ENCODE peak calls at places on chromosomes 1 and 21, in six cellular contexts. A is AG10803, W is tibial nerve, U is fibroblast of pulmonary artery, N is GM06990, K is Peyer's patch. T is an unnamed sample.

GRCh38 chr1:67586596-67586995 is 98.4 kb upstream of the GADD45A start:
- DNase-seq in A (peak; percentile 89), W (no peak), U (peak; percentile 53), N (no peak), K (no peak), T (no peak)

GRCh38 chr21:19198801-19199200 is 795.2 kb upstream of the TMPRSS15 start:
- DNase-seq in A (no peak), W (no peak), U (no peak), N (no peak), K (no peak), T (no peak)

GRCh38 chr1:36864182-36865079 is 169.9 kb downstream of the GRIK3 start:
- DNase-seq in A (no peak), W (no peak), U (no peak), N (no peak), K (no peak), T (no peak)

GRCh38 chr1:201709564-201710295 is 119.2 kb upstream of the IPO9 start:
- DNase-seq in A (peak; percentile 79), W (peak; percentile 74), U (peak; percentile 67), N (peak; percentile 20), K (peak; percentile 85), T (peak; percentile 66)

GRCh38 chr21:38997756-38998155 is 185.5 kb downstream of the PSMG1 start:
- DNase-seq in A (no peak), W (no peak), U (no peak), N (no peak), K (no peak), T (no peak)

GRCh38 chr1:93798301-93798700 is 80.7 kb downstream of the DNTTIP2 start:
- DNase-seq in A (peak; percentile 92), W (no peak), U (peak; percentile 92), N (no peak), K (no peak), T (no peak)

GRCh38 chr1:62772607-62773295 is 11.2 kb upstream of the ATG4C start:
- DNase-seq in A (no peak), W (no peak), U (no peak), N (no peak), K (no peak), T (no peak)

GRCh38 chr1:226609836-226610455 is 61.4 kb downstream of the STUM start:
- DNase-seq in A (peak; percentile 79), W (peak; percentile 62), U (peak; percentile 34), N (no peak), K (no peak), T (no peak)

GRCh38 chr1:58162952-58163550 is 383.5 kb downstream of the OMA1 start:
- DNase-seq in A (peak; percentile 69), W (peak; percentile 54), U (peak; percentile 74), N (no peak), K (peak; percentile 51), T (peak; percentile 81)

GRCh38 chr21:25518491-25518911 is 88.8 kb downstream of the MRPL39 start:
- DNase-seq in A (peak; percentile 20), W (no peak), U (no peak), N (no peak), K (no peak), T (peak; percentile 55)

GRCh38 chr1:223742861-223743517 is 30.6 kb downstream of the CAPN2 start:
- DNase-seq in A (no peak), W (no peak), U (peak; percentile 57), N (no peak), K (no peak), T (no peak)

GRCh38 chr1:46643368-46643775 is 24.8 kb downstream of the ATPAF1 start:
- DNase-seq in A (peak; percentile 91), W (no peak), U (peak; percentile 79), N (no peak), K (no peak), T (peak; percentile 66)

GRCh38 chr1:12435639-12436344 is 182.2 kb downstream of the DHRS3 start:
- DNase-seq in A (peak; percentile 16), W (no peak), U (peak; percentile 58), N (peak; percentile 50), K (peak; percentile 57), T (no peak)

GRCh38 chr1:39735731-39736130 is 3.0 kb upstream of the PPIE start:
- DNase-seq in A (no peak), W (no peak), U (no peak), N (no peak), K (no peak), T (no peak)

GRCh38 chr1:80882552-80882951 is 918.2 kb upstream of the ADGRL2 start:
- DNase-seq in A (peak; percentile 8), W (no peak), U (peak; percentile 79), N (no peak), K (no peak), T (peak; percentile 35)

GRCh38 chr1:51850420-51851297 is 27.9 kb downstream of the NRDC start:
- DNase-seq in A (no peak), W (no peak), U (no peak), N (no peak), K (no peak), T (no peak)

GRCh38 chr1:156797212-156797871 is 19.3 kb downstream of the SH2D2A start:
- DNase-seq in A (peak; percentile 49), W (peak; percentile 68), U (peak; percentile 60), N (no peak), K (peak; percentile 74), T (peak; percentile 72)

GRCh38 chr1:1911390-1912041 is 3.5 kb upstream of the CALML6 start:
- DNase-seq in A (no peak), W (no peak), U (no peak), N (no peak), K (no peak), T (no peak)

GRCh38 chr1:33435096-33435820 is 4.4 kb upstream of the PHC2 start:
- DNase-seq in A (peak; percentile 67), W (no peak), U (peak; percentile 74), N (no peak), K (no peak), T (peak; percentile 58)

GRCh38 chr1:47931395-47931794 is 65.8 kb downstream of the TRABD2B start:
- DNase-seq in A (no peak), W (no peak), U (no peak), N (no peak), K (peak; percentile 72), T (peak; percentile 51)

GRCh38 chr1:246083416-246083815 is 423.7 kb downstream of the SMYD3 start:
- DNase-seq in A (no peak), W (no peak), U (no peak), N (no peak), K (no peak), T (peak; percentile 11)

GRCh38 chr1:87151500-87152421 is 176.9 kb upstream of the LMO4 start:
- DNase-seq in A (peak; percentile 16), W (peak; percentile 76), U (peak; percentile 64), N (peak; percentile 83), K (peak; percentile 72), T (peak; percentile 72)

GRCh38 chr1:116273042-116273783 is 99.8 kb upstream of the ATP1A1 start:
- DNase-seq in A (no peak), W (no peak), U (no peak), N (no peak), K (peak; percentile 53), T (peak; percentile 16)

GRCh38 chr1:185170291-185170848 is 13.4 kb downstream of the SWT1 start:
- DNase-seq in A (peak; percentile 52), W (peak; percentile 54), U (peak; percentile 75), N (peak; percentile 60), K (peak; percentile 61), T (peak; percentile 62)

GRCh38 chr1:116916533-116917460 is 7.1 kb downstream of the PTGFRN start:
- DNase-seq in A (no peak), W (no peak), U (peak; percentile 33), N (no peak), K (no peak), T (peak; percentile 54)

GRCh38 chr1:23423415-23424170 is 955 bp downstream of the TCEA3 start:
- DNase-seq in A (peak; percentile 5), W (no peak), U (no peak), N (no peak), K (peak; percentile 73), T (no peak)

GRCh38 chr1:37317870-37318431 is 156.4 kb upstream of the ZC3H12A start:
- DNase-seq in A (no peak), W (no peak), U (no peak), N (no peak), K (no peak), T (no peak)

GRCh38 chr21:14554948-14555347 is 8.8 kb upstream of the SAMSN1 start:
- DNase-seq in A (no peak), W (no peak), U (peak; percentile 7), N (no peak), K (no peak), T (peak; percentile 27)

GRCh38 chr1:156502396-156502748 is 1.8 kb upstream of the MEF2D start:
- DNase-seq in A (no peak), W (no peak), U (peak; percentile 37), N (no peak), K (no peak), T (peak; percentile 5)

GRCh38 chr1:99851850-99852454 is 1.8 kb downstream of the AGL start:
- DNase-seq in A (no peak), W (no peak), U (no peak), N (no peak), K (no peak), T (no peak)
- H3K4me3 ChIP-seq in A (no peak overlapping the region), W (no peak overlapping the region), U (no peak overlapping the region), N (no peak overlapping the region), K (no peak overlapping the region), T (no peak overlapping the region)

DNA sequence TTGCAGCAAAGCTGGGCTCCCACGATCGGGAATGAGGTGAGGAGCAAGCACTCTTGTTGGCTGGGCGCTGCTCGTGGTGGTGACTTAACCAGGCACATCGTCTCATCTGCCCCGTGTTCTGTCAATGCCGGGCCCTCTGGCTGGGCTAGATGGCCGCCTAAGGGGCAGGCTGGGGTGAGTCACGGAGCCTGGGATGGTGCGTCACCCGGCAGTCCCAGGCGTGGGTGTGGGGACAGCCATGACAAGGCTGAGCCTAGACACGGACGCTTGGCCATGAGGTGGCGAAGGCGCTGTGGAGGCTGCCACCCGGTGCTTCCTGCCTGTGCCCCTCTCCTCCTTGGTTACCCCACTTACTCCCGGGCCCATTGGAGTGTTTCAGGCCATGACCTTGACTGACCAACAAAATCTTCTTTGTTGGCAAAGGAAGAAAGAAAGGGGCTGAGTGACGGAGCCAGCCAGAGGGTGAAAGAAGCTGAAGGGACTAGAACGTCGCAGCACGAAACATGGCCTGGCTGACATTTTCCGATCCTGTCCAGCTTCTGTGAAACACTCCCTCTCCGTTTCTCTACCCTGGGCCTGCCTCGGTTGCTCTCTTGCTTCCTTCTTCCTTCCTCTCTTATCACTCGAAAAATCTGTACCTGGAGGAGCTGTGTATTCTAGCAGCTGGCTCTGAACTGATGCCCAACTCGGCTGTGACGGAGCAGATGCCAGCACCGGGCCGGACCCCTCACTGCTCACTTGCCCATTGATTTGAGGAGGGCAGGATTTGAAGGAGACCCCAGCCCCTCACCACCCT is 596 bp downstream of the CD247 start:
- DNase-seq in A (no peak), W (no peak), U (no peak), N (no peak), K (peak; percentile 75), T (peak; percentile 15)
- H3K4me3 ChIP-seq in A (no peak overlapping the region), W (peak overlapping the region; percentile 23), U (no peak overlapping the region), N (no peak overlapping the region), K (peak overlapping the region; percentile 34), T (no peak overlapping the region)

DNA sequence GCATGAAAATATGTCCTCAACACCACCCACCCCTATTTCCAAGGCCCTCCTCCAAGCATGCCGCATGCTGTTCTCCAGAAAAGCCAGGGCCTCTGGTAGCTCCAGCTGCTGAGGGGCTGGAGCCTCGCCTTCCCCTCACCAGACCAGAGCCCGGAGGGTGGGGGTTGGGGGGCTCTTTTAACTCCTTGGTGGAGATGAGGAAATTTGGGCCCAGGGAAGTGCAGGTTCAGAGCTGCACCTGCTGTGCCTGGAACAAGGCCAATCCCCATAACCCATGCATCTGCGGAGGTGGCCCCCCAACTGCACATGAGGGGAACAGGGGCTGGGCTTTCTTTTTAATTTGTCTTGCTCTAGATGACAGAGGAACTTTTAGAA is 660 bp upstream of the SELENON start:
- DNase-seq in A (no peak), W (no peak), U (no peak), N (no peak), K (no peak), T (no peak)
- H3K4me3 ChIP-seq in A (peak overlapping the region; percentile 62), W (no peak overlapping the region), U (peak overlapping the region; percentile 50), N (no peak overlapping the region), K (no peak overlapping the region), T (peak overlapping the region; percentile 43)

GRCh38 chr1:204350857-204351573 is 8.7 kb downstream of the PLEKHA6 start:
- DNase-seq in A (peak; percentile 61), W (peak; percentile 64), U (peak; percentile 78), N (no peak), K (peak; percentile 74), T (no peak)
- H3K4me3 ChIP-seq in A (peak overlapping the region; percentile 26), W (no peak overlapping the region), U (peak overlapping the region; percentile 19), N (no peak overlapping the region), K (no peak overlapping the region), T (no peak overlapping the region)